ENCODE peak calls at places on chromosome 11, in ten cellular contexts. D is PC-9, H is neuronal stem cell, V is endodermal cell, U is right atrium auricular region, Z is MM.1S, N is tibial nerve, E is IMR-90, F is aorta, C is cardiac muscle cell. M is an unnamed sample.

GRCh38 chr11:76910620-76911414 is 50.1 kb downstream of the ACER3 start:
- DNase-seq in H (no peak), U (no peak), Z (no peak), V (peak; percentile 60), F (no peak), D (no peak), N (peak; percentile 81), C (peak; percentile 48), E (no peak), M (no peak)

GRCh38 chr11:105699203-105699602 is 89.3 kb downstream of the GRIA4 start:
- DNase-seq in V (no peak), F (no peak), U (no peak), D (no peak), C (no peak), H (no peak), Z (peak; percentile 66), E (no peak), N (no peak), M (no peak)

GRCh38 chr11:101187748-101188147 is 58.1 kb upstream of the PGR start:
- DNase-seq in N (no peak), H (no peak), C (no peak), U (no peak), E (no peak), V (no peak), F (no peak), Z (no peak), D (no peak), M (no peak)

GRCh38 chr11:123084454-123084853 is 22.5 kb upstream of the HSPA8 start:
- DNase-seq in U (peak; percentile 26), H (no peak), F (peak; percentile 26), V (no peak), C (no peak), N (no peak), E (no peak), Z (no peak), D (no peak), M (no peak)

GRCh38 chr11:83282084-83282716 is 4.0 kb downstream of the CCDC90B start:
- DNase-seq in H (no peak), Z (no peak), F (no peak), D (no peak), C (no peak), U (no peak), N (no peak), V (no peak), E (peak; percentile 8), M (no peak)

GRCh38 chr11:68302256-68303054 is 9.9 kb upstream of the LRP5 start:
- DNase-seq in N (no peak), D (peak; percentile 92), V (no peak), F (no peak), E (peak; percentile 50), C (peak; percentile 20), H (no peak), U (no peak), Z (no peak), M (no peak)

GRCh38 chr11:121240650-121241299 is 51.8 kb upstream of the SC5D start:
- DNase-seq in N (no peak), U (no peak), V (peak; percentile 70), H (no peak), C (peak; percentile 35), D (no peak), E (no peak), F (no peak), Z (no peak), M (no peak)

GRCh38 chr11:57335343-57336110 is at the start of gene SSRP1:
- DNase-seq in N (peak; percentile 67), H (peak; percentile 73), D (peak; percentile 82), E (peak; percentile 83), U (peak; percentile 89), Z (peak; percentile 91), F (peak; percentile 95), C (peak; percentile 88), V (peak; percentile 93), M (peak; percentile 93)

GRCh38 chr11:114354076-114354475 is 46.2 kb downstream of the C11orf71 start:
- DNase-seq in V (no peak), F (no peak), D (peak; percentile 75), U (no peak), N (no peak), Z (no peak), C (peak; percentile 83), E (peak; percentile 94), H (no peak), M (no peak)

GRCh38 chr11:23124249-23124648 is 264.0 kb upstream of the CCDC179 start:
- DNase-seq in V (no peak), Z (no peak), U (no peak), E (peak; percentile 7), F (no peak), H (no peak), C (no peak), N (no peak), D (no peak), M (no peak)

GRCh38 chr11:119049081-119049480 is 7.9 kb downstream of the HYOU1 start:
- DNase-seq in N (no peak), Z (no peak), D (no peak), E (no peak), F (no peak), H (no peak), V (no peak), C (no peak), U (no peak), M (no peak)

GRCh38 chr11:134037093-134037908 is 31.6 kb upstream of the JAM3 start:
- DNase-seq in D (no peak), N (peak; percentile 72), U (peak; percentile 75), C (peak; percentile 83), H (no peak), F (peak; percentile 92), Z (no peak), V (peak; percentile 88), E (peak; percentile 59), M (peak; percentile 79)

GRCh38 chr11:4565371-4565770 is 16.2 kb upstream of the OR52I2 start:
- DNase-seq in U (no peak), H (no peak), V (no peak), F (no peak), D (no peak), Z (no peak), E (no peak), C (no peak), N (no peak), M (no peak)

GRCh38 chr11:95058622-95059021 is 8.1 kb upstream of the SRSF8 start:
- DNase-seq in E (no peak), U (no peak), C (peak; percentile 7), N (no peak), H (no peak), V (no peak), Z (no peak), F (no peak), D (no peak), M (no peak)

GRCh38 chr11:126157326-126158030 is 54.0 kb downstream of the RPUSD4 start:
- DNase-seq in Z (no peak), C (no peak), H (no peak), V (no peak), N (no peak), D (no peak), F (no peak), U (no peak), E (no peak), M (no peak)
- H3K4me1 ChIP-seq in Z (no peaks in the 10 kb centered on the region), C (peaks cover 6% of the 10 kb centered on the region), H (peaks cover 56% of the 10 kb centered on the region), V (peaks cover 11% of the 10 kb centered on the region), N (no peaks in the 10 kb centered on the region), D (peaks cover 21% of the 10 kb centered on the region), F (no peaks in the 10 kb centered on the region), U (no peaks in the 10 kb centered on the region), E (peaks cover 18% of the 10 kb centered on the region), M (peaks cover 67% of the 10 kb centered on the region)

DNA sequence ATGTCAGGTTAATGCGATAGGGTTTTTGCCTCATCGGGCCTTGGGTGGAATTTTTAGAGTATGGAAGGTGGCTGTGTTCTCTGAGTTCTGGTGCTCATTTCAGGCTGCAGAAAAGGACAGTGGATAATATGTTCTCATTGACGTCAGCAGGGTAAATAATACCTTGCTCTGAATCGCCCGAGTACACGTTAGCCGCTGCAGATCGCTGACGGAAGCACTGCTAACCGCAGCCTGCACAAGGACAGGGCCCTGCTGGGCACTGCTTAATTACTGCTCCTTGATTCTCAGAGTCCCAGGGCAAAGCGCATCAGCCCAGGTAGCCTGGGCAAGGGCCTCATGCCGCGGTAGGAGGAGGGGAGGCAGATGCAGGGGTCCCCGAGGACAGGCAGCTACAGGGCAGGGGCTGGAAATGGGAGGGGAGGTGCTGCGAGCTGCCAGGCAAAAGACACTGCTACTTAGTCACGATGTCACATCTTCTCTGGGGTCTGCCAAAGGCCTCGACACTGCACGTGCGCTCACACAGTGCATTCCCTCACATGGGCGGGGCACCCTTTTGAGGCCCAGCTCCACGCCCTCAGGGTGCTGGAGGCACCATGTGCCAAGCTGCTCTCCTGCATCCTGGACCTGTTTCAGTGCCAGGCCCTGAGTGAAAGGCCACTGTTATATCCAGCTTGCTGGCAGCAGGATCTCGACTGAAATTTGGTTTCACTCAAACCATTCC is 35.2 kb downstream of the PPP2R1B start:
- DNase-seq in F (peak; percentile 80), U (no peak), E (no peak), D (no peak), H (no peak), Z (no peak), C (no peak), N (no peak), V (no peak), M (no peak)
- H3K4me1 ChIP-seq in F (peaks cover 3% of the 10 kb centered on the region), U (peaks cover 72% of the 10 kb centered on the region), E (peaks cover 41% of the 10 kb centered on the region), D (peaks cover 19% of the 10 kb centered on the region), H (peaks cover 15% of the 10 kb centered on the region), Z (no peaks in the 10 kb centered on the region), C (peaks cover 43% of the 10 kb centered on the region), N (peaks cover 41% of the 10 kb centered on the region), V (peaks cover 3% of the 10 kb centered on the region), M (peaks cover 14% of the 10 kb centered on the region)

GRCh38 chr11:102320679-102321078 is 3.4 kb downstream of the BIRC3 start:
- DNase-seq in V (no peak), D (peak; percentile 31), U (no peak), Z (no peak), E (no peak), C (no peak), F (no peak), N (no peak), H (no peak), M (no peak)
- H3K4me1 ChIP-seq in V (no peaks in the 10 kb centered on the region), D (peaks cover 41% of the 10 kb centered on the region), U (peaks cover 24% of the 10 kb centered on the region), Z (peaks cover 43% of the 10 kb centered on the region), E (peaks cover 3% of the 10 kb centered on the region), C (no peaks in the 10 kb centered on the region), F (peaks cover 1% of the 10 kb centered on the region), N (peaks cover 38% of the 10 kb centered on the region), H (no peaks in the 10 kb centered on the region), M (no peaks in the 10 kb centered on the region)

GRCh38 chr11:1838426-1839131 is at the start of gene TNNI2:
- DNase-seq in D (no peak), U (no peak), C (no peak), E (no peak), H (no peak), Z (no peak), N (no peak), V (no peak), F (peak; percentile 76), M (no peak)

GRCh38 chr11:1836011-1836945 is 1.5 kb downstream of the SYT8 start:
- DNase-seq in D (no peak), F (no peak), U (no peak), C (no peak), N (no peak), H (no peak), E (no peak), Z (no peak), V (no peak), M (no peak)

GRCh38 chr11:1835671-1836010 is 851 bp downstream of the SYT8 start:
- DNase-seq in N (no peak), V (no peak), F (no peak), C (no peak), Z (no peak), D (no peak), E (no peak), H (no peak), U (no peak), M (no peak)

GRCh38 chr11:1838077-1838425 is 730 bp upstream of the TNNI2 start:
- DNase-seq in D (no peak), C (no peak), U (no peak), F (peak; percentile 72), E (no peak), H (no peak), N (no peak), Z (no peak), V (no peak), M (no peak)

GRCh38 chr11:1837171-1838076 is 1.4 kb upstream of the TNNI2 start:
- DNase-seq in N (peak; percentile 40), Z (peak; percentile 43), U (no peak), C (peak; percentile 74), H (peak; percentile 67), F (peak; percentile 90), E (peak; percentile 28), D (no peak), V (peak; percentile 92), M (peak; percentile 93)
- H3K4me1 ChIP-seq in N (peaks cover 20% of the 10 kb centered on the region), Z (no peaks in the 10 kb centered on the region), U (peaks cover 19% of the 10 kb centered on the region), C (peaks cover 24% of the 10 kb centered on the region), H (peaks cover 17% of the 10 kb centered on the region), F (no peaks in the 10 kb centered on the region), E (no peaks in the 10 kb centered on the region), D (peaks cover 28% of the 10 kb centered on the region), V (no peaks in the 10 kb centered on the region), M (peaks cover 16% of the 10 kb centered on the region)